ENCODE peak calls at places on chromosome 13, in five cellular contexts. W is thoracic aorta, R is ovary, G is astrocyte of the spinal cord, F is astrocyte. V is an unnamed sample.

GRCh38 chr13:24213932-24214331 is 53.4 kb downstream of the SPATA13 start:
- DNase-seq in R (no peak), F (no peak), G (no peak), W (no peak), V (no peak)

GRCh38 chr13:20495087-20496023 is 30.3 kb downstream of the CRYL1 start:
- DNase-seq in F (peak; percentile 30), R (no peak), W (peak; percentile 30), G (peak; percentile 71), V (peak; percentile 82)

GRCh38 chr13:93603043-93603442 is 376.4 kb downstream of the GPC6 start:
- DNase-seq in W (peak; percentile 5), F (peak; percentile 90), G (peak; percentile 75), R (no peak), V (peak; percentile 87)

GRCh38 chr13:85693889-85694511 is 105.2 kb downstream of the SLITRK6 start:
- DNase-seq in R (no peak), W (no peak), G (no peak), F (peak; percentile 5), V (no peak)

GRCh38 chr13:33353210-33353609 is 67.7 kb upstream of the STARD13 start:
- DNase-seq in G (no peak), R (no peak), F (no peak), W (no peak), V (no peak)

GRCh38 chr13:47133024-47133445 is 236.2 kb upstream of the HTR2A start:
- DNase-seq in W (no peak), G (peak; percentile 37), F (peak; percentile 25), R (no peak), V (peak; percentile 5)

GRCh38 chr13:40401911-40402776 is 264.3 kb downstream of the FOXO1 start:
- DNase-seq in W (peak; percentile 93), G (peak; percentile 98), F (peak; percentile 96), R (peak; percentile 97), V (peak; percentile 99)

GRCh38 chr13:29428310-29428991 is 167.0 kb downstream of the SLC7A1 start:
- DNase-seq in F (peak; percentile 2), R (peak; percentile 60), W (no peak), G (no peak), V (no peak)

GRCh38 chr13:76386316-76386715 is 499.9 kb downstream of the KCTD12 start:
- DNase-seq in R (no peak), W (no peak), G (no peak), F (no peak), V (no peak)
- TF ChIP-seq CTCF in R (no peak), W (no peak), G (no peak), F (no peak), V (no peak)

GRCh38 chr13:51000576-51001260 is 91.1 kb downstream of the RNASEH2B start:
- DNase-seq in R (no peak), G (peak; percentile 81), F (peak; percentile 75), W (no peak), V (peak; percentile 66)
- H3K4me3 ChIP-seq in R (no peak overlapping the region), G (no peak overlapping the region), F (no peak overlapping the region), W (no peak overlapping the region), V (no peak overlapping the region)

GRCh38 chr13:91805605-91806004 is 407.2 kb downstream of the GPC5 start:
- DNase-seq in G (no peak), F (no peak), W (no peak), R (no peak), V (no peak)
- TF ChIP-seq CTCF in G (peak; percentile 20), F (peak; percentile 13), W (no peak), R (no peak), V (no peak)

GRCh38 chr13:110128546-110128945 is 178.4 kb downstream of the COL4A1 start:
- DNase-seq in G (peak; percentile 45), F (peak; percentile 60), R (no peak), W (no peak), V (peak; percentile 58)

GRCh38 chr13:110125157-110125556 is 181.8 kb downstream of the COL4A1 start:
- DNase-seq in G (peak; percentile 66), R (no peak), F (peak; percentile 51), W (no peak), V (no peak)

GRCh38 chr13:110127986-110128511 is 178.9 kb downstream of the COL4A1 start:
- DNase-seq in G (peak; percentile 61), F (peak; percentile 84), W (no peak), R (no peak), V (peak; percentile 84)

GRCh38 chr13:110125613-110126272 is 181.2 kb downstream of the COL4A1 start:
- DNase-seq in W (no peak), R (no peak), G (no peak), F (no peak), V (no peak)

DNA sequence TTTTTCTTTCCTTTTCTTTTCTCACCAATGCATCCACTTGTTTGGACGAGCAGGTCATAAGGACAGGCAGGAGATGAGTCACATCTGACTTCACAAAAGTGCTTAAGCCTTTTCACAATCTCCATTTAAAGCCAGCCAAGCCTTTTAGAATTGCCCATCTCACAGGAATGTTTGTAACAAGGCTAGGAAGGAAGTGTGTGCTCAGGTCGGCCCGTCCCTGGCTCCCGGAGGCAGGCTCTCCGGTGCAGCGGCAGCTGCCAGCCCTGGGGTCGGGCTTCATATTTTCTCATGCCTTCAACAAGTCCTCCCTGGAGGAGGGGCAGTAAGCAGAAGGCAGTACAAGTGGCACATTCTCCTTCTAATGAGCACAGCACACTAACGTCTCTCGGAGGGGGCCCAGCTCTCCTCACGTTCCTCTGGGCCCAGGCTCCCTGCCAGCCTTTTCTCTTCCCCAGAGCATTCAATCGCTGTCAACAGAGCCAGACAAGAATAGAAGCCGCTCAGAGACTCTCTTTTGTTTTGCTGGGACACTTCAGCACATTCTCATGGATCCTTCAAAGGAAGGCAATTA is 180.5 kb downstream of the COL4A1 start:
- DNase-seq in R (peak; percentile 57), G (peak; percentile 97), F (peak; percentile 99), W (no peak), V (peak; percentile 94)
- H3K4me3 ChIP-seq in R (no peak overlapping the region), G (no peak overlapping the region), F (peak overlapping the region; percentile 18), W (peak overlapping the region; percentile 49), V (no peak overlapping the region)

GRCh38 chr13:69579351-69579750 is 528.3 kb upstream of the ATXN8OS start:
- DNase-seq in G (peak; percentile 5), W (no peak), R (no peak), F (no peak), V (no peak)
- TF ChIP-seq CTCF in G (no peak), W (no peak), R (no peak), F (no peak), V (no peak)

DNA sequence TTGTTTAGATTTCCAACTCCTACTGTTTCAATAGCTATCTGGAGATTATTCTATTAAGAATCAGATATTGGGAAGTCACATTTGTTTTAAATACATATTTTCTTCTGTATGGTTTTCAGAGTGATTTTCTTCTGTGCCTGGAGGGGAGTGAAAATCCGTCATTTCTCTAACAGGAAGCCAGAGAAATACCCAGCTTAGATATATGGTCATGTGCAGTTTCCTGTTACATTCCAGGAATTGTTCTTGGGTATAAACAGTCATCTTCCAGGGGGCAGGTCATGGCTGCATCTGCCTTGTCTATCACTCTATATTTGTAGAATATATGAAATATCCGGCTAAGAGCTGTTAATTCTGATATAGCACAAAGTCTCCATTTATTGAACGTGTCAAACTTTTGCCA is 77.5 kb upstream of the MIR17HG start:
- DNase-seq in G (no peak), W (no peak), F (no peak), R (no peak), V (peak; percentile 12)
- H3K4me3 ChIP-seq in G (no peak overlapping the region), W (no peak overlapping the region), F (no peak overlapping the region), R (no peak overlapping the region), V (no peak overlapping the region)

GRCh38 chr13:51959773-51960172 is 51.5 kb downstream of the ATP7B start:
- DNase-seq in F (no peak), W (no peak), G (no peak), R (no peak), V (no peak)
- TF ChIP-seq CTCF in F (no peak), W (no peak), G (no peak), R (no peak), V (no peak)

GRCh38 chr13:112073245-112074138 is 6.5 kb downstream of the SOX1 start:
- DNase-seq in W (no peak), R (no peak), G (no peak), F (no peak), V (no peak)

GRCh38 chr13:112071011-112071901 is 4.3 kb downstream of the SOX1 start:
- DNase-seq in W (no peak), G (no peak), R (no peak), F (no peak), V (no peak)

GRCh38 chr13:112071902-112072530 is 5.1 kb downstream of the SOX1 start:
- DNase-seq in W (no peak), R (no peak), G (no peak), F (no peak), V (no peak)

GRCh38 chr13:112072531-112073244 is 5.7 kb downstream of the SOX1 start:
- DNase-seq in R (no peak), F (no peak), G (no peak), W (no peak), V (no peak)

GRCh38 chr13:112074139-112074710 is 7.3 kb downstream of the SOX1 start:
- DNase-seq in F (no peak), G (no peak), W (no peak), R (no peak), V (no peak)
- H3K4me3 ChIP-seq in F (no peak overlapping the region), G (no peak overlapping the region), W (no peak overlapping the region), R (no peak overlapping the region), V (no peak overlapping the region)